ENCODE peak calls at places on chromosomes 11 and 22, in ten cellular contexts. C is T-cell; D is GM23338; V is sciatic nerve; J is naive thymus-derived CD8-positive, alpha-beta T cell; K is activated T-cell treated with anti-CD3 and anti-CD28 coated beads, Interleukin-2, amount 50 U/mL, for 72 hours; O is psoas muscle; M is activated CD8-positive, alpha-beta T cell treated with anti-CD3 and anti-CD28 coated beads for 36 hours; N is foreskin keratinocyte; P is lower lobe of right lung. U is an unnamed sample.

GRCh38 chr11:125312812-125313211 is 148.3 kb downstream of the PKNOX2 start:
- ATAC-seq in O (no peak), D (no peak), N (no peak), M (no peak), J (no peak), V (no peak), C (no peak), K (no peak), P (no peak), U (no peak)

GRCh38 chr22:37101311-37102063 is 8.0 kb downstream of the TMPRSS6 start:
- ATAC-seq in C (no peak), K (no peak), P (peak; percentile 30), V (no peak), D (no peak), M (no peak), J (no peak), O (no peak), N (no peak), U (peak; percentile 26)

GRCh38 chr22:44663256-44663999 is 38.6 kb upstream of the PRR5 start:
- ATAC-seq in V (no peak), P (no peak), D (no peak), C (no peak), M (no peak), N (no peak), K (no peak), J (no peak), O (no peak), U (no peak)

GRCh38 chr11:6040874-6041273 is 10.3 kb upstream of the OR56A1 start:
- ATAC-seq in N (no peak), K (no peak), P (no peak), D (no peak), V (no peak), M (no peak), C (no peak), O (no peak), J (no peak), U (no peak)

GRCh38 chr22:28822930-28823481 is 22.6 kb upstream of the XBP1 start:
- ATAC-seq in M (peak; percentile 68), V (no peak), K (peak; percentile 39), D (no peak), P (peak; percentile 14), N (no peak), J (peak; percentile 89), C (peak; percentile 89), O (no peak), U (peak; percentile 29)

GRCh38 chr11:108538502-108538901 is 40.3 kb upstream of the POGLUT3 start:
- ATAC-seq in D (no peak), N (no peak), J (no peak), C (no peak), M (no peak), V (no peak), P (peak; percentile 3), K (no peak), O (no peak), U (no peak)

GRCh38 chr11:3840870-3841425 is at the start of gene RHOG:
- ATAC-seq in M (peak; percentile 86), O (peak; percentile 84), K (peak; percentile 89), D (peak; percentile 78), V (peak; percentile 94), J (peak; percentile 16), C (peak; percentile 48), N (peak; percentile 79), P (peak; percentile 92), U (peak; percentile 81)

GRCh38 chr11:69278091-69278867 is 15.7 kb upstream of the MYEOV start:
- ATAC-seq in O (no peak), D (peak; percentile 50), P (peak; percentile 71), V (no peak), J (no peak), N (no peak), M (no peak), C (no peak), K (no peak), U (no peak)

GRCh38 chr11:133997556-133997955 is 40.8 kb upstream of the IGSF9B start:
- ATAC-seq in J (no peak), C (no peak), P (no peak), N (no peak), V (no peak), O (no peak), D (no peak), M (no peak), K (no peak), U (no peak)

GRCh38 chr22:32522237-32522636 is 47.6 kb downstream of the FBXO7 start:
- ATAC-seq in V (peak; percentile 81), J (no peak), M (no peak), O (no peak), N (no peak), P (no peak), D (no peak), C (no peak), K (no peak), U (no peak)

GRCh38 chr11:10351768-10352641 is 47.1 kb downstream of the ADM start:
- ATAC-seq in K (no peak), P (peak; percentile 78), O (peak; percentile 83), N (peak; percentile 28), C (no peak), D (peak; percentile 90), V (peak; percentile 85), M (no peak), J (no peak), U (peak; percentile 42)

GRCh38 chr11:121435796-121436511 is 16.2 kb upstream of the SORL1 start:
- ATAC-seq in C (no peak), M (no peak), P (peak; percentile 63), O (no peak), V (peak; percentile 41), J (no peak), K (no peak), D (no peak), N (no peak), U (peak; percentile 21)

GRCh38 chr22:41531422-41531727 is 12.9 kb downstream of the POLR3H start:
- ATAC-seq in N (no peak), K (no peak), V (no peak), O (no peak), C (no peak), M (no peak), P (no peak), D (no peak), J (no peak), U (no peak)

GRCh38 chr11:9851366-9851765 is 187.5 kb downstream of the SWAP70 start:
- ATAC-seq in P (no peak), C (no peak), J (no peak), M (no peak), N (no peak), D (no peak), K (no peak), O (no peak), V (no peak), U (no peak)

GRCh38 chr22:37822079-37822833 is 926 bp upstream of the GALR3 start:
- ATAC-seq in P (no peak), M (no peak), J (no peak), C (no peak), D (peak; percentile 5), V (no peak), N (no peak), K (no peak), O (no peak), U (no peak)

GRCh38 chr22:45218974-45219373 is 21.7 kb downstream of the KIAA0930 start:
- ATAC-seq in D (no peak), K (peak; percentile 99), V (no peak), J (no peak), C (no peak), M (peak; percentile 93), N (no peak), P (no peak), O (no peak), U (no peak)

GRCh38 chr11:67490727-67491065 is 7.9 kb downstream of the AIP start:
- ATAC-seq in C (no peak), K (no peak), P (no peak), M (no peak), V (peak; percentile 4), O (no peak), N (no peak), D (no peak), J (no peak), U (no peak)

GRCh38 chr11:109377039-109377742 is 44.8 kb upstream of the C11orf87 start:
- ATAC-seq in M (no peak), N (no peak), V (peak; percentile 20), D (no peak), K (no peak), C (no peak), P (no peak), O (no peak), J (no peak), U (no peak)

U was measured in esophagus mucosa.